ENCODE peak calls at places on chromosomes 16 and 17, in ten cellular contexts. Z, S, T, V, A, Q, J, R, C and F are unnamed samples.
A peak's percentile ranks its signal among the peaks of the same experiment; 100 is the strongest.

GRCh38 chr16:7150230-7150629 is 182.4 kb upstream of the RBFOX1 start:
- DNase-seq in J (no peak), Z (no peak), R (no peak), Q (no peak), T (no peak), C (no peak), V (no peak), A (no peak), S (no peak), F (no peak)

GRCh38 chr16:66357523-66357928 is 9.0 kb upstream of the CDH5 start:
- DNase-seq in V (peak; percentile 70), S (peak; percentile 73), R (peak; percentile 57), Z (peak; percentile 43), A (no peak), T (no peak), Q (peak; percentile 53), J (no peak), C (peak; percentile 89), F (no peak)

GRCh38 chr16:84730406-84731106 is 30.8 kb downstream of the USP10 start:
- DNase-seq in J (no peak), T (no peak), C (peak; percentile 82), Q (peak; percentile 77), R (peak; percentile 63), S (peak; percentile 76), V (peak; percentile 88), Z (peak; percentile 63), A (no peak), F (peak; percentile 85)

GRCh38 chr17:56637254-56637653 is 43.8 kb downstream of the NOG start:
- DNase-seq in Q (no peak), R (no peak), T (no peak), A (no peak), S (no peak), C (no peak), J (no peak), V (no peak), Z (no peak), F (no peak)

GRCh38 chr16:8961811-8962390 is 1.8 kb downstream of the USP7 start:
- DNase-seq in C (no peak), Z (no peak), S (no peak), Q (no peak), J (no peak), R (no peak), V (no peak), T (no peak), A (no peak), F (no peak)

GRCh38 chr17:226773-227580 is 45.5 kb upstream of the DOC2B start:
- DNase-seq in S (no peak), T (no peak), A (no peak), R (peak; percentile 7), J (peak; percentile 67), V (no peak), Z (no peak), C (no peak), Q (peak; percentile 15), F (no peak)

GRCh38 chr17:65811043-65811442 is 249.6 kb upstream of the AXIN2 start:
- DNase-seq in Q (no peak), V (no peak), C (no peak), A (no peak), T (no peak), S (no peak), J (no peak), Z (no peak), R (no peak), F (no peak)

GRCh38 chr16:10616744-10617640 is 36.6 kb upstream of the EMP2 start:
- DNase-seq in V (peak; percentile 70), Q (no peak), J (peak; percentile 85), A (peak; percentile 90), R (peak; percentile 32), C (no peak), Z (peak; percentile 73), T (no peak), S (peak; percentile 71), F (no peak)

GRCh38 chr17:52744179-52744578 is 585.7 kb upstream of the CA10 start:
- DNase-seq in Q (no peak), R (no peak), T (no peak), A (no peak), Z (no peak), V (no peak), S (no peak), C (no peak), J (no peak), F (no peak)

GRCh38 chr17:49447603-49448325 is 33.1 kb upstream of the PHB1 start:
- DNase-seq in A (no peak), C (no peak), V (no peak), T (no peak), Z (no peak), Q (no peak), S (no peak), J (no peak), R (no peak), F (no peak)

GRCh38 chr16:51524555-51525373 is 373.7 kb upstream of the SALL1 start:
- DNase-seq in C (peak; percentile 26), T (no peak), R (peak; percentile 44), V (no peak), Z (no peak), Q (no peak), S (no peak), J (no peak), A (no peak), F (no peak)
- H3K4me1 ChIP-seq in C (peaks cover 22% of the 10 kb centered on the region), T (no peaks in the 10 kb centered on the region), R (peaks cover 25% of the 10 kb centered on the region), V (no peaks in the 10 kb centered on the region), Z (peaks cover 18% of the 10 kb centered on the region), Q (no peaks in the 10 kb centered on the region), S (no peaks in the 10 kb centered on the region), J (no peaks in the 10 kb centered on the region), A (no peaks in the 10 kb centered on the region), F (peaks cover 7% of the 10 kb centered on the region)

GRCh38 chr17:77449908-77450741 is 309.4 kb downstream of the SEC14L1 start:
- DNase-seq in C (peak; percentile 56), S (no peak), A (no peak), Z (peak; percentile 67), J (no peak), T (no peak), V (peak; percentile 90), R (peak; percentile 57), Q (peak; percentile 64), F (no peak)

GRCh38 chr17:77450742-77451270 is 310.0 kb downstream of the SEC14L1 start:
- DNase-seq in S (no peak), J (no peak), Q (no peak), V (no peak), Z (no peak), R (no peak), T (no peak), A (no peak), C (no peak), F (no peak)

GRCh38 chr17:77449373-77449907 is 308.7 kb downstream of the SEC14L1 start:
- DNase-seq in A (no peak), S (no peak), Z (no peak), T (no peak), R (no peak), V (no peak), C (no peak), Q (no peak), J (no peak), F (no peak)

GRCh38 chr17:77451894-77452852 is 311.4 kb downstream of the SEC14L1 start:
- DNase-seq in R (peak; percentile 65), C (no peak), S (peak; percentile 86), Q (peak; percentile 68), T (no peak), V (peak; percentile 85), A (peak; percentile 77), J (peak; percentile 91), Z (peak; percentile 69), F (no peak)

DNA sequence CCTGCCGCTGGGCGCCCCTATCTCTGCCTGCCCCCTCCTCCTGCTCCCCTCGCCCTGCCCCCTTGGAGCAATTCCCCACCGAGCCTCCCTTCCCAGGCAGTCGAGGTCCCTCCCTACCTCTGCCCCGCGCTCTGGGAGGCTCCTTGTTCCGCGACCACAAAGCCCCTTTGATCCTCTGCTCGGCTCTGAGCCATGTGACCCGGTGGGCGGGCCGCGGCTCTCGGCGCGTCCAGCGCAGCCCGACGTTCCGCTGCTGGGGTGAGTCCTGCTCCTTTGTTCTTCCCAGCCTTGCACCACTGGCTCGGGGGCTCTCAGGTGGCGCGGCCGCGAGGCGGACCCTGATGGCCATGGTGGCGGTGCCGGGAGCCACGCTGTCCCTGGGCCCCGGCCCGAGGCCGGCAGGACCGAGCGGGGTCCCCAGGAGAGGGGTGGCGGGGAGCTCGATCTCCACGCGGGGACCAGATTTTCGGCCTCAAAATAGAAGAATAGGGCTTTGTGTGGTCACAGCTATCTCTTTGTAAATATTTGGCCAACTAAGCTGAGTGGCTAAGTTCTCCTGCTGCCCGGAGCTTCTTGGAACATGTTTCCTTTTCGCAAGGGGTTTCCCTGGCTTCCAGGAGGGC is 310.6 kb downstream of the SEC14L1 start:
- DNase-seq in T (peak; percentile 36), J (no peak), Z (peak; percentile 81), R (peak; percentile 75), S (no peak), A (peak; percentile 75), Q (no peak), V (peak; percentile 91), C (no peak), F (no peak)
- H3K4me1 ChIP-seq in T (peaks cover 54% of the 10 kb centered on the region), J (peaks cover 82% of the 10 kb centered on the region), Z (peaks cover 90% of the 10 kb centered on the region), R (peaks cover 76% of the 10 kb centered on the region), S (no peaks in the 10 kb centered on the region), A (peaks cover 63% of the 10 kb centered on the region), Q (peaks cover 31% of the 10 kb centered on the region), V (peaks cover 30% of the 10 kb centered on the region), C (peaks cover 22% of the 10 kb centered on the region), F (peaks cover 95% of the 10 kb centered on the region)

GRCh38 chr17:21282231-21282630 is 2.3 kb upstream of the MAP2K3 start:
- DNase-seq in Z (no peak), V (no peak), A (no peak), J (no peak), T (no peak), Q (peak; percentile 78), S (no peak), R (no peak), C (peak; percentile 93), F (no peak)
- H3K4me1 ChIP-seq in Z (peaks cover 62% of the 10 kb centered on the region), V (peaks cover 15% of the 10 kb centered on the region), A (peaks cover 7% of the 10 kb centered on the region), J (peaks cover 50% of the 10 kb centered on the region), T (peaks cover 39% of the 10 kb centered on the region), Q (peaks cover 30% of the 10 kb centered on the region), S (no peaks in the 10 kb centered on the region), R (peaks cover 28% of the 10 kb centered on the region), C (peaks cover 32% of the 10 kb centered on the region), F (peaks cover 68% of the 10 kb centered on the region)

DNA sequence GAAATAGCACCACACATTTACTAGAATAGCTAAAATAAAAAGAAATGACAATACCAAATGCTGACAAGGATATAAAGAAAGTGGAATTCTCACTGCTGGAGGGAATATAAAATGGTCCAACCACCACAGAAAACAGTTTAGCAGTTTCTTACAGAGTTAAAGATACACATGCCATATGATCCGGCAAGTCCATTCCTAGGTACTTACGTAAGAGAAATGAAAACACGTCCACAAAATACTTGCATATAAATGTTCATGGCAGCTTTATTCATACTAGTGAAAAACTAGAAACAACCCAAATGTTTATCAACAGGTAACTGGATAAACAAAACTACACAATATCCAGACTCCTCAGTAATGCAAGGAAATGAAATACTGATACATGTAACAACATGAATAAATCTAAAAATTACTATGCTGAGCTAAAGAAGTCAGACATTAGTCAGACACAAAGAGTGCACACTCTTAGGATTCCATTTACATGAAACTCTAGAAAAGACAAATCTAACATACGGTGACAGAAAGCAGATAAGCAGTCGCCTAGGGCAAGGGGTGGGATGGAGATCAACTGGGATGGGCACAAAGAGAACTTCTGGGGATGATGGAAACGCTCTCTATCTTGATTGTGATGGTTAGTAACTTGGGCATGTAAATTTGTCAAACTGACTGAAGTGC is 76.4 kb downstream of the SMG6 start:
- DNase-seq in Z (no peak), A (no peak), S (no peak), T (no peak), C (no peak), J (no peak), V (no peak), Q (no peak), R (no peak), F (no peak)
- H3K4me1 ChIP-seq in Z (peaks cover 37% of the 10 kb centered on the region), A (peaks cover 7% of the 10 kb centered on the region), S (no peaks in the 10 kb centered on the region), T (peaks cover 12% of the 10 kb centered on the region), C (no peaks in the 10 kb centered on the region), J (peaks cover 32% of the 10 kb centered on the region), V (no peaks in the 10 kb centered on the region), Q (peaks cover 3% of the 10 kb centered on the region), R (peaks cover 13% of the 10 kb centered on the region), F (peaks cover 34% of the 10 kb centered on the region)

GRCh38 chr17:28547096-28547622 is 5.3 kb downstream of the UNC119 start:
- DNase-seq in T (no peak), R (no peak), J (no peak), Q (no peak), A (no peak), Z (no peak), C (no peak), S (no peak), V (no peak), F (no peak)
- H3K4me1 ChIP-seq in T (peaks cover 51% of the 10 kb centered on the region), R (peaks cover 15% of the 10 kb centered on the region), J (peaks cover 20% of the 10 kb centered on the region), Q (peaks cover 8% of the 10 kb centered on the region), A (peaks cover 10% of the 10 kb centered on the region), Z (peaks cover 33% of the 10 kb centered on the region), C (peaks cover 7% of the 10 kb centered on the region), S (no peaks in the 10 kb centered on the region), V (peaks cover 18% of the 10 kb centered on the region), F (peaks cover 13% of the 10 kb centered on the region)